ENCODE peak calls at places on chromosomes 6 and 20, in five cellular contexts. S is AG04449, X is stomach, Z is left ventricle myocardium inferior, F is body of pancreas. K is an unnamed sample.
A peak's percentile ranks its signal among the peaks of the same experiment; 100 is the strongest.

GRCh38 chr20:47809561-47809960 is 24.3 kb upstream of the SULF2 start:
- DNase-seq in X (no peak), F (no peak), S (no peak), Z (no peak), K (no peak)

GRCh38 chr20:34179636-34180360 is 61.4 kb upstream of the ASIP start:
- DNase-seq in F (no peak), Z (no peak), S (no peak), X (no peak), K (no peak)

GRCh38 chr6:27553123-27553904 is 80.4 kb upstream of the ZNF184 start:
- DNase-seq in X (no peak), Z (no peak), F (no peak), S (no peak), K (peak; percentile 37)

GRCh38 chr6:6152060-6152459 is 145.3 kb upstream of the NRN1 start:
- DNase-seq in X (no peak), F (no peak), Z (no peak), S (no peak), K (no peak)

GRCh38 chr20:49323622-49324238 is 45.9 kb upstream of the ZNFX1 start:
- DNase-seq in Z (no peak), X (no peak), F (no peak), S (no peak), K (peak; percentile 76)

GRCh38 chr20:36795691-36796090 is 22.1 kb upstream of the DSN1 start:
- DNase-seq in F (no peak), S (no peak), Z (no peak), X (no peak), K (no peak)

GRCh38 chr20:25532015-25532751 is 53.1 kb downstream of the NINL start:
- DNase-seq in X (no peak), Z (no peak), F (no peak), S (no peak), K (no peak)

GRCh38 chr6:33392168-33392947 is 735 bp downstream of the KIFC1 start:
- DNase-seq in X (no peak), S (no peak), F (no peak), Z (no peak), K (peak; percentile 25)

GRCh38 chr6:105596284-105596755 is 193.4 kb upstream of the PREP start:
- DNase-seq in S (peak; percentile 95), X (no peak), F (no peak), Z (no peak), K (peak; percentile 98)

GRCh38 chr20:38617011-38617829 is 15.6 kb downstream of the ARHGAP40 start:
- DNase-seq in S (no peak), F (no peak), Z (no peak), X (no peak), K (no peak)

GRCh38 chr6:1228754-1229191 is 83.1 kb upstream of the FOXQ1 start:
- DNase-seq in F (no peak), S (no peak), Z (no peak), X (no peak), K (no peak)

GRCh38 chr6:155247618-155248017 is 16.2 kb upstream of the CLDN20 start:
- DNase-seq in S (peak; percentile 67), X (no peak), F (no peak), Z (no peak), K (no peak)

GRCh38 chr6:43924222-43924702 is 154.3 kb downstream of the VEGFA start:
- DNase-seq in F (no peak), Z (peak; percentile 14), X (peak; percentile 61), S (no peak), K (peak; percentile 45)

GRCh38 chr6:27318973-27319372 is 6.9 kb upstream of the POM121L2 start:
- DNase-seq in F (no peak), S (no peak), X (no peak), Z (no peak), K (no peak)

GRCh38 chr6:31878761-31879542 is at the start of gene SLC44A4:
- DNase-seq in Z (no peak), F (no peak), S (no peak), X (peak; percentile 71), K (no peak)

GRCh38 chr6:106763361-106763760 is 134.0 kb downstream of the QRSL1 start:
- DNase-seq in S (no peak), X (no peak), F (no peak), Z (no peak), K (no peak)

GRCh38 chr6:166798652-166799051 is 157.7 kb downstream of the RNASET2 start:
- DNase-seq in S (no peak), F (no peak), Z (no peak), X (no peak), K (no peak)
- H3K4me3 ChIP-seq in S (no peak overlapping the region), F (no peak overlapping the region), Z (no peak overlapping the region), X (no peak overlapping the region), K (no peak overlapping the region)

DNA sequence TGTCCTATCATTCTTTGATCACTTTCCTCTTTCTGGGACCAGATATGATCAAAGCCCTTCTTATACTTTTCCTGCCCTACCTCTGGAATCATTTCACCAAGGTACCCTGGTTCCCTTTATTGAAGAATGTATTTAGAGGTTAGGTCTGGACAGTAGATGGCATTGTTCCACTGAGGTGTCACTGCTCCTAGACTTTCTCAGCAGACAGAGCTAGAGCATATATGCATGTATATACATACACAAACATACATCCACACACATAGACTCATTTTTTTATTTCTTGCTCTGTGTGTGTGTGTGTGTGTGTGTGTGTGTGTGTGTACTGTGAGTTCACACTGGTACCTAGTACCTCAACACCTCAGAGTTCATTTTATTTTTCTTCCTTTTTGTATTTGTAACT is 40.9 kb downstream of the PTPRA start:
- DNase-seq in S (no peak), Z (no peak), F (no peak), X (no peak), K (peak; percentile 19)
- TF ChIP-seq CTCF in S (no peak), Z (no peak), F (peak; percentile 21), X (no peak), K (peak; percentile 14)

GRCh38 chr20:2816583-2817340 is 598 bp downstream of the TMEM239 start:
- DNase-seq in F (no peak), S (no peak), X (no peak), Z (no peak), K (no peak)

GRCh38 chr20:2815242-2815900 is 584 bp downstream of the C20orf141 start:
- DNase-seq in Z (no peak), S (no peak), X (no peak), F (no peak), K (no peak)

GRCh38 chr20:2817341-2817726 is 1.2 kb downstream of the TMEM239 start:
- DNase-seq in S (no peak), Z (no peak), X (no peak), F (no peak), K (no peak)

GRCh38 chr20:2814587-2815051 is at the start of gene C20orf141:
- DNase-seq in Z (no peak), S (peak; percentile 98), F (no peak), X (no peak), K (peak; percentile 97)

GRCh38 chr20:2816030-2816582 is at the start of gene TMEM239:
- DNase-seq in S (no peak), Z (no peak), F (no peak), X (no peak), K (no peak)
- H3K4me3 ChIP-seq in S (no peak within 1 kb of the TSS), Z (no peak within 1 kb of the TSS), F (no peak within 1 kb of the TSS), X (no peak within 1 kb of the TSS), K (no peak within 1 kb of the TSS)

GRCh38 chr6:82176616-82177015 is 70.9 kb downstream of the IBTK start:
- DNase-seq in F (no peak), S (no peak), X (no peak), Z (no peak), K (peak; percentile 27)

GRCh38 chr6:82179415-82179814 is 68.1 kb downstream of the IBTK start:
- DNase-seq in Z (no peak), X (no peak), S (no peak), F (no peak), K (no peak)

GRCh38 chr6:82178759-82179112 is 68.8 kb downstream of the IBTK start:
- DNase-seq in F (no peak), Z (no peak), S (no peak), X (no peak), K (peak; percentile 12)

GRCh38 chr6:82182756-82183155 is 64.8 kb downstream of the IBTK start:
- DNase-seq in Z (no peak), S (peak; percentile 23), F (no peak), X (no peak), K (peak; percentile 35)

DNA sequence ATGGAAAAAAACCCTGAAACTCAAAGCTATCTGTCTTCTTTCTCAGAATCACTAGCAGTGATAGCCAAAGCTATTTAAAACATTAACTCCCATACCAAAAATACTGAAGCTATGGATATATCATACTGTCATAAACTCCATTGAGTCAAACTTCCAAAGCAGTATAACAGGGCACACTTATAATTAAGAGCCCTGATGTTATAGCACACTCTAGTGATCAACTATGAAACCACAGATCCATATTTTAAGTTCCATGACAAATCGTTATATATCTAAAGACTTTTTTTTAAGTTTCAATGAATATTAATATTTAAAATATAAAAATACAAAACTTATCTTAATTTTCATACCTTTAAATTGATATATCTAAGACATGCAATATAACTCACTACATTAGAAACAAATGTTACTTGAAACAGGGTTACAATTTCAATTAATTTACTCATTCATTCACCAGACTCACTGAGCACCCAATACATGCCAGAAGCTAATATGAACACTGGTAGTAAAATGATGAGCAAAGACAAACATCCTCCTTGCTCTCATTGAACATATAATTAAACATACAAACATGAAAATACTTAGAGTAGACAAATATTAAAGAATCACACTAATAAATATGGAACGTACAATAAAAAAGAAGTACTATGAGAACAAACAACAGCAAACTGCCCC is 69.3 kb downstream of the IBTK start:
- DNase-seq in X (no peak), F (no peak), S (peak; percentile 23), Z (no peak), K (peak; percentile 57)
- TF ChIP-seq CTCF in X (no peak), F (peak; percentile 29), S (peak; percentile 33), Z (peak; percentile 79), K (peak; percentile 48)

GRCh38 chr20:61026173-61026572 is 225.9 kb upstream of the CDH4 start:
- DNase-seq in X (no peak), Z (no peak), S (no peak), F (no peak), K (no peak)
- H3K4me3 ChIP-seq in X (no peak overlapping the region), Z (no peak overlapping the region), S (no peak overlapping the region), F (no peak overlapping the region), K (no peak overlapping the region)

K was measured in astrocyte of the spinal cord.